ENCODE peak calls at places on chromosome 16, in eight cellular contexts. C, M, R, L, A, W, K and E are unnamed samples.
A peak's percentile ranks its signal among the peaks of the same experiment; 100 is the strongest.

GRCh38 chr16:89154390-89155183 is 17.0 kb upstream of the CDH15 start:
- ATAC-seq in L (peak; percentile 4), R (peak; percentile 4), A (no peak), M (peak; percentile 5), K (peak; percentile 46), W (no peak), C (peak; percentile 17), E (no peak)

GRCh38 chr16:8720080-8720966 is 45.9 kb downstream of the ABAT start:
- ATAC-seq in M (peak; percentile 85), R (no peak), A (no peak), L (peak; percentile 32), C (peak; percentile 49), K (no peak), W (no peak), E (no peak)

GRCh38 chr16:3807425-3808123 is 72.9 kb downstream of the CREBBP start:
- ATAC-seq in W (no peak), K (no peak), C (peak; percentile 71), M (no peak), R (no peak), L (no peak), A (no peak), E (no peak)

GRCh38 chr16:56549744-56550385 is 15.0 kb upstream of the MT4 start:
- ATAC-seq in K (no peak), A (no peak), C (no peak), W (no peak), R (no peak), L (no peak), M (no peak), E (no peak)

GRCh38 chr16:80910434-80910833 is 96.3 kb downstream of the CMC2 start:
- ATAC-seq in C (no peak), L (no peak), A (no peak), K (no peak), R (no peak), M (no peak), W (no peak), E (no peak)

GRCh38 chr16:24848065-24848464 is 2.3 kb downstream of the SLC5A11 start:
- ATAC-seq in A (no peak), L (peak; percentile 59), R (no peak), C (no peak), K (no peak), M (no peak), W (no peak), E (no peak)

GRCh38 chr16:24996301-24996700 is 18.9 kb downstream of the ARHGAP17 start:
- ATAC-seq in C (peak; percentile 78), W (no peak), L (no peak), A (no peak), M (no peak), K (no peak), R (peak; percentile 58), E (no peak)

GRCh38 chr16:22053921-22054341 is 38.4 kb upstream of the VWA3A start:
- ATAC-seq in M (no peak), W (no peak), L (no peak), C (peak; percentile 90), A (no peak), R (no peak), K (no peak), E (no peak)

GRCh38 chr16:807345-808251 is 7.1 kb upstream of the GNG13 start:
- ATAC-seq in L (peak; percentile 98), W (peak; percentile 97), R (peak; percentile 97), K (peak; percentile 98), C (peak; percentile 99), A (peak; percentile 62), M (peak; percentile 99), E (peak; percentile 99)

GRCh38 chr16:2178321-2179106 is 17.9 kb downstream of the CASKIN1 start:
- ATAC-seq in A (no peak), K (peak; percentile 94), C (no peak), W (peak; percentile 15), L (peak; percentile 74), M (no peak), R (peak; percentile 44), E (peak; percentile 39)

GRCh38 chr16:22054847-22055590 is 37.3 kb upstream of the VWA3A start:
- ATAC-seq in W (no peak), C (no peak), L (no peak), K (no peak), R (no peak), M (no peak), A (no peak), E (no peak)

GRCh38 chr16:30722443-30722842 is 23.5 kb downstream of the SRCAP start:
- ATAC-seq in W (peak; percentile 31), L (no peak), R (peak; percentile 12), A (no peak), C (peak; percentile 43), K (peak; percentile 76), M (no peak), E (no peak)

GRCh38 chr16:50102046-50102756 is 36.4 kb downstream of the HEATR3 start:
- ATAC-seq in A (no peak), R (no peak), K (no peak), M (no peak), W (no peak), C (peak; percentile 71), L (peak; percentile 87), E (no peak)

GRCh38 chr16:57268804-57269800 is 15.4 kb downstream of the PLLP start:
- ATAC-seq in L (peak; percentile 32), A (no peak), C (peak; percentile 30), R (peak; percentile 55), W (no peak), K (peak; percentile 85), M (peak; percentile 76), E (no peak)

GRCh38 chr16:32116080-32116479 is 137.0 kb upstream of the TP53TG3D start:
- ATAC-seq in M (no peak), A (no peak), K (no peak), C (no peak), L (no peak), W (no peak), R (no peak), E (no peak)

GRCh38 chr16:54402270-54402669 is 115.7 kb upstream of the IRX3 start:
- ATAC-seq in M (peak; percentile 95), K (no peak), A (no peak), R (no peak), L (no peak), W (peak; percentile 84), C (no peak), E (no peak)

GRCh38 chr16:82043680-82044584 is 8.9 kb downstream of the HSD17B2 start:
- ATAC-seq in W (no peak), K (no peak), M (no peak), R (peak; percentile 15), C (no peak), L (peak; percentile 89), A (no peak), E (no peak)

GRCh38 chr16:27096375-27096774 is 29.6 kb downstream of the C16orf82 start:
- ATAC-seq in W (no peak), R (no peak), K (no peak), L (no peak), M (no peak), C (no peak), A (no peak), E (no peak)

GRCh38 chr16:20166531-20167235 is 93.0 kb upstream of the GPR139 start:
- ATAC-seq in C (no peak), M (no peak), L (no peak), A (no peak), R (no peak), K (no peak), W (no peak), E (no peak)

GRCh38 chr16:3963203-3963602 is 82.7 kb upstream of the CREBBP start:
- ATAC-seq in K (no peak), W (peak; percentile 53), A (no peak), R (no peak), L (no peak), M (no peak), C (no peak), E (no peak)

GRCh38 chr16:81443688-81444447 is 740 bp upstream of the CMIP start:
- ATAC-seq in K (no peak), C (no peak), M (peak; percentile 22), R (no peak), A (no peak), W (no peak), L (peak; percentile 3), E (no peak)

GRCh38 chr16:72876221-72876620 is 171.7 kb downstream of the ZFHX3 start:
- ATAC-seq in R (peak; percentile 84), L (peak; percentile 45), K (no peak), A (no peak), W (no peak), M (peak; percentile 75), C (no peak), E (peak; percentile 64)

GRCh38 chr16:18050777-18051176 is 285.8 kb downstream of the NPIPA8 start:
- ATAC-seq in A (no peak), K (no peak), C (no peak), W (no peak), M (no peak), L (no peak), R (no peak), E (no peak)

DNA sequence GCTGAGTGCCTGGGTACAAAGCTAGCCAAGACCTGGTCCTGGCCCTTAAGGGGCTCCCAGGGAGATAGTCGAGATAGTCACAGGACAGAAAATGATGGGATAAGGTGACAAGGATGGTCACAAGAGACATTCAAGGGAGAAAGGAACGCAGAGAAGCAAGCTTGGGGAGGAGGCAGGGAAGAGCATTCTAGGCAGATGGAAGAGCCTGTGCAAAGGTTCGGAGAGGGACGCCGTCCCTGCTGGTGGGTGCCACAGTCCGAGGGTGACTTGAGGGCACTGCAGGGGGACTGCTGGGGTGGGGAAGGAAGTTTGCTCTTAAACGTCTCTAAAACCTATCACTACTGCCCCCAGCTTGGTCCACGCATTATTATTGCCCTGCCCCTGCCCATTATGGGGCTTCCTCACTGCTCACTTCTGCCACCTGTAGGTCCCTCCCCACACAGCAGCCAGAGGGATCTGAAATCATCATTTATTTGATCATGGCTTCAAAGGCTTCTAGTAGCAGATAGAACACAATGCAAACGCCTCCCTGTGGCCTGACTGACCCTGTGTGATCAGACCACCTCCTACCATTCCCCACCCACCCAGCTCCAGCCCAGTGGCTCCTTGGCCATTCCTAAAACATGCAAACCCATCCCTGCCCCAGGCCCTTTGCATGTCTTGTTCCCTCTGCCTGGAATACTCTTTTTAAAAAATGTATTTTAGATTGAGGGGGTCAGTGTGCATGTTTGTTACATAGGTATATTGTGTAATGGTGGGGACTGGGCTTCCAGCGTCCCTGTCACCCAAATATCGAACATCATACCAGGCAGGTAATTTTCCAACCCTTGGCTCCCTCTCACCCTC is 60.3 kb downstream of the RMI2 start:
- ATAC-seq in A (no peak), K (peak; percentile 63), L (peak; percentile 56), R (peak; percentile 53), M (no peak), C (peak; percentile 78), W (no peak), E (no peak)
- TF ChIP-seq CTCF in A (peak; percentile 51), K (peak; percentile 76), L (peak; percentile 57), R (peak; percentile 59), M (peak; percentile 59), C (peak; percentile 75), W (peak; percentile 35), E (peak; percentile 50)

GRCh38 chr16:16096161-16096857 is 127.0 kb downstream of the ABCC6 start:
- ATAC-seq in A (peak; percentile 70), R (peak; percentile 51), W (no peak), K (no peak), L (peak; percentile 82), M (no peak), C (peak; percentile 33), E (peak; percentile 84)
- TF ChIP-seq CTCF in A (peak; percentile 30), R (peak; percentile 13), W (no peak), K (peak; percentile 12), L (peak; percentile 44), M (no peak), C (peak; percentile 8), E (peak; percentile 42)

GRCh38 chr16:84484579-84485254 is 19.7 kb downstream of the MEAK7 start:
- ATAC-seq in L (peak; percentile 94), M (peak; percentile 85), R (peak; percentile 79), A (no peak), K (peak; percentile 92), W (peak; percentile 57), C (peak; percentile 40), E (no peak)
- TF ChIP-seq CTCF in L (peak; percentile 84), M (peak; percentile 90), R (peak; percentile 68), A (peak; percentile 49), K (peak; percentile 94), W (peak; percentile 74), C (peak; percentile 55), E (peak; percentile 80)

GRCh38 chr16:58299757-58300349 is 5.0 kb upstream of the PRSS54 start:
- ATAC-seq in K (peak; percentile 64), C (peak; percentile 40), M (no peak), A (no peak), L (no peak), R (peak; percentile 82), W (no peak), E (no peak)
- TF ChIP-seq CTCF in K (peak; percentile 56), C (peak; percentile 51), M (peak; percentile 61), A (no peak), L (peak; percentile 48), R (peak; percentile 64), W (peak; percentile 40), E (peak; percentile 25)